ENCODE peak calls at places on chromosomes 6 and 20, in eight cellular contexts. One of them, this sample, is unnamed.
A peak's percentile ranks its signal among the peaks of the same experiment; 100 is the strongest.

GRCh38 chr20:33662172-33662571 is at the start of gene C20orf144:
- DNase-seq in breast epithelium: no peak
- DNase-seq in mucosa of descending colon: no peak
- DNase-seq in SJSA1: no peak
- DNase-seq in cardiac muscle cell: no peak
- DNase-seq in Caco-2: peak; percentile 38
- DNase-seq in tibial nerve: no peak
- DNase-seq in fibroblast of lung: no peak
- DNase-seq in this sample: no peak

GRCh38 chr6:169638915-169639314 is 62.9 kb downstream of the WDR27 start:
- DNase-seq in breast epithelium: no peak
- DNase-seq in mucosa of descending colon: no peak
- DNase-seq in SJSA1: no peak
- DNase-seq in cardiac muscle cell: no peak
- DNase-seq in Caco-2: no peak
- DNase-seq in tibial nerve: no peak
- DNase-seq in fibroblast of lung: no peak
- DNase-seq in this sample: no peak

GRCh38 chr6:37141291-37142046 is 28.5 kb upstream of the PIM1 start:
- DNase-seq in breast epithelium: no peak
- DNase-seq in mucosa of descending colon: no peak
- DNase-seq in SJSA1: no peak
- DNase-seq in cardiac muscle cell: peak; percentile 79
- DNase-seq in Caco-2: no peak
- DNase-seq in tibial nerve: no peak
- DNase-seq in fibroblast of lung: peak; percentile 83
- DNase-seq in this sample: peak; percentile 79

GRCh38 chr20:32585011-32585518 is at the start of gene NOL4L:
- DNase-seq in breast epithelium: no peak
- DNase-seq in mucosa of descending colon: peak; percentile 48
- DNase-seq in SJSA1: no peak
- DNase-seq in cardiac muscle cell: peak; percentile 50
- DNase-seq in Caco-2: no peak
- DNase-seq in tibial nerve: no peak
- DNase-seq in fibroblast of lung: no peak
- DNase-seq in this sample: peak; percentile 56

GRCh38 chr20:37071481-37071911 is 24.3 kb downstream of the RBL1 start:
- DNase-seq in breast epithelium: no peak
- DNase-seq in mucosa of descending colon: no peak
- DNase-seq in SJSA1: no peak
- DNase-seq in cardiac muscle cell: peak; percentile 23
- DNase-seq in Caco-2: no peak
- DNase-seq in tibial nerve: no peak
- DNase-seq in fibroblast of lung: peak; percentile 22
- DNase-seq in this sample: no peak

GRCh38 chr6:164569503-164569902 is 739.9 kb downstream of the C6orf118 start:
- DNase-seq in breast epithelium: no peak
- DNase-seq in mucosa of descending colon: no peak
- DNase-seq in SJSA1: no peak
- DNase-seq in cardiac muscle cell: no peak
- DNase-seq in Caco-2: no peak
- DNase-seq in tibial nerve: no peak
- DNase-seq in fibroblast of lung: no peak
- DNase-seq in this sample: peak; percentile 37

GRCh38 chr6:131948692-131949614 is 2.2 kb downstream of the CCN2 start:
- DNase-seq in breast epithelium: no peak
- DNase-seq in mucosa of descending colon: no peak
- DNase-seq in SJSA1: peak; percentile 64
- DNase-seq in cardiac muscle cell: peak; percentile 80
- DNase-seq in Caco-2: no peak
- DNase-seq in tibial nerve: no peak
- DNase-seq in fibroblast of lung: peak; percentile 78
- DNase-seq in this sample: no peak

GRCh38 chr20:47540443-47541354 is 39.0 kb downstream of the NCOA3 start:
- DNase-seq in breast epithelium: no peak
- DNase-seq in mucosa of descending colon: no peak
- DNase-seq in SJSA1: no peak
- DNase-seq in cardiac muscle cell: peak; percentile 14
- DNase-seq in Caco-2: no peak
- DNase-seq in tibial nerve: no peak
- DNase-seq in fibroblast of lung: peak; percentile 20
- DNase-seq in this sample: no peak

GRCh38 chr6:109718991-109719390 is 27.9 kb downstream of the FIG4 start:
- DNase-seq in breast epithelium: no peak
- DNase-seq in mucosa of descending colon: no peak
- DNase-seq in SJSA1: no peak
- DNase-seq in cardiac muscle cell: peak; percentile 17
- DNase-seq in Caco-2: no peak
- DNase-seq in tibial nerve: no peak
- DNase-seq in fibroblast of lung: peak; percentile 17
- DNase-seq in this sample: no peak

GRCh38 chr6:142378138-142378875 is 76.5 kb downstream of the ADGRG6 start:
- DNase-seq in breast epithelium: no peak
- DNase-seq in mucosa of descending colon: no peak
- DNase-seq in SJSA1: no peak
- DNase-seq in cardiac muscle cell: peak; percentile 96
- DNase-seq in Caco-2: no peak
- DNase-seq in tibial nerve: no peak
- DNase-seq in fibroblast of lung: peak; percentile 92
- DNase-seq in this sample: peak; percentile 66

GRCh38 chr6:161631676-161632194 is 357.9 kb upstream of the AGPAT4 start:
- DNase-seq in breast epithelium: no peak
- DNase-seq in mucosa of descending colon: no peak
- DNase-seq in SJSA1: no peak
- DNase-seq in cardiac muscle cell: peak; percentile 51
- DNase-seq in Caco-2: no peak
- DNase-seq in tibial nerve: no peak
- DNase-seq in fibroblast of lung: peak; percentile 89
- DNase-seq in this sample: no peak

GRCh38 chr6:26087284-26088115 is at the start of gene HFE:
- DNase-seq in breast epithelium: no peak
- DNase-seq in mucosa of descending colon: peak; percentile 67
- DNase-seq in SJSA1: peak; percentile 52
- DNase-seq in cardiac muscle cell: peak; percentile 68
- DNase-seq in Caco-2: peak; percentile 45
- DNase-seq in tibial nerve: no peak
- DNase-seq in fibroblast of lung: peak; percentile 67
- DNase-seq in this sample: no peak

GRCh38 chr6:141675957-141676356 is 456.8 kb upstream of the GJE1 start:
- DNase-seq in breast epithelium: no peak
- DNase-seq in mucosa of descending colon: no peak
- DNase-seq in SJSA1: no peak
- DNase-seq in cardiac muscle cell: peak; percentile 38
- DNase-seq in Caco-2: no peak
- DNase-seq in tibial nerve: no peak
- DNase-seq in fibroblast of lung: peak; percentile 46
- DNase-seq in this sample: no peak

GRCh38 chr6:33690766-33691165 is 20.7 kb downstream of the UQCC2 start:
- DNase-seq in breast epithelium: no peak
- DNase-seq in mucosa of descending colon: no peak
- DNase-seq in SJSA1: peak; percentile 69
- DNase-seq in cardiac muscle cell: no peak
- DNase-seq in Caco-2: no peak
- DNase-seq in tibial nerve: no peak
- DNase-seq in fibroblast of lung: no peak
- DNase-seq in this sample: no peak

GRCh38 chr6:53803081-53803860 is 8.5 kb downstream of the LRRC1 start:
- DNase-seq in breast epithelium: no peak
- DNase-seq in mucosa of descending colon: no peak
- DNase-seq in SJSA1: no peak
- DNase-seq in cardiac muscle cell: no peak
- DNase-seq in Caco-2: no peak
- DNase-seq in tibial nerve: no peak
- DNase-seq in fibroblast of lung: peak; percentile 67
- DNase-seq in this sample: no peak

GRCh38 chr6:152086223-152086873 is 278.9 kb downstream of the ESR1 start:
- DNase-seq in breast epithelium: no peak
- DNase-seq in mucosa of descending colon: no peak
- DNase-seq in SJSA1: no peak
- DNase-seq in cardiac muscle cell: no peak
- DNase-seq in Caco-2: no peak
- DNase-seq in tibial nerve: no peak
- DNase-seq in fibroblast of lung: no peak
- DNase-seq in this sample: no peak

GRCh38 chr6:403659-404655 is 12.4 kb downstream of the IRF4 start:
- DNase-seq in breast epithelium: no peak
- DNase-seq in mucosa of descending colon: peak; percentile 55
- DNase-seq in SJSA1: no peak
- DNase-seq in cardiac muscle cell: no peak
- DNase-seq in Caco-2: no peak
- DNase-seq in tibial nerve: no peak
- DNase-seq in fibroblast of lung: no peak
- DNase-seq in this sample: no peak

GRCh38 chr6:5300206-5300764 is 39.0 kb downstream of the FARS2 start:
- DNase-seq in breast epithelium: no peak
- DNase-seq in mucosa of descending colon: no peak
- DNase-seq in SJSA1: no peak
- DNase-seq in cardiac muscle cell: no peak
- DNase-seq in Caco-2: no peak
- DNase-seq in tibial nerve: no peak
- DNase-seq in fibroblast of lung: no peak
- DNase-seq in this sample: no peak

GRCh38 chr6:5303711-5304110 is 42.4 kb downstream of the FARS2 start:
- DNase-seq in breast epithelium: no peak
- DNase-seq in mucosa of descending colon: no peak
- DNase-seq in SJSA1: no peak
- DNase-seq in cardiac muscle cell: no peak
- DNase-seq in Caco-2: no peak
- DNase-seq in tibial nerve: no peak
- DNase-seq in fibroblast of lung: no peak
- DNase-seq in this sample: no peak

GRCh38 chr6:5305968-5306626 is 44.8 kb downstream of the FARS2 start:
- DNase-seq in breast epithelium: no peak
- DNase-seq in mucosa of descending colon: no peak
- DNase-seq in SJSA1: no peak
- DNase-seq in cardiac muscle cell: no peak
- DNase-seq in Caco-2: peak; percentile 56
- DNase-seq in tibial nerve: no peak
- DNase-seq in fibroblast of lung: no peak
- DNase-seq in this sample: peak; percentile 60

GRCh38 chr6:5302220-5302946 is 41.1 kb downstream of the FARS2 start:
- DNase-seq in breast epithelium: no peak
- DNase-seq in mucosa of descending colon: no peak
- DNase-seq in SJSA1: no peak
- DNase-seq in cardiac muscle cell: no peak
- DNase-seq in Caco-2: no peak
- DNase-seq in tibial nerve: no peak
- DNase-seq in fibroblast of lung: no peak
- DNase-seq in this sample: no peak

GRCh38 chr6:5302995-5303622 is 41.8 kb downstream of the FARS2 start:
- DNase-seq in breast epithelium: peak; percentile 71
- DNase-seq in mucosa of descending colon: peak; percentile 67
- DNase-seq in SJSA1: no peak
- DNase-seq in cardiac muscle cell: peak; percentile 27
- DNase-seq in Caco-2: peak; percentile 46
- DNase-seq in tibial nerve: no peak
- DNase-seq in fibroblast of lung: no peak
- DNase-seq in this sample: peak; percentile 18
- H3K4me3 ChIP-seq in breast epithelium: no peak overlapping the region
- H3K4me3 ChIP-seq in mucosa of descending colon: no peak overlapping the region
- H3K4me3 ChIP-seq in SJSA1: no peak overlapping the region
- H3K4me3 ChIP-seq in cardiac muscle cell: no peak overlapping the region
- H3K4me3 ChIP-seq in Caco-2: no peak overlapping the region
- H3K4me3 ChIP-seq in tibial nerve: no peak overlapping the region
- H3K4me3 ChIP-seq in fibroblast of lung: no peak overlapping the region
- H3K4me3 ChIP-seq in this sample: no peak overlapping the region

GRCh38 chr20:25299801-25300200 is 51.9 kb downstream of the PYGB start:
- DNase-seq in breast epithelium: no peak
- DNase-seq in mucosa of descending colon: no peak
- DNase-seq in SJSA1: no peak
- DNase-seq in cardiac muscle cell: no peak
- DNase-seq in Caco-2: no peak
- DNase-seq in tibial nerve: no peak
- DNase-seq in fibroblast of lung: no peak
- DNase-seq in this sample: no peak

GRCh38 chr20:25294459-25295385 is 46.8 kb downstream of the PYGB start:
- DNase-seq in breast epithelium: no peak
- DNase-seq in mucosa of descending colon: peak; percentile 61
- DNase-seq in SJSA1: peak; percentile 81
- DNase-seq in cardiac muscle cell: peak; percentile 58
- DNase-seq in Caco-2: peak; percentile 75
- DNase-seq in tibial nerve: no peak
- DNase-seq in fibroblast of lung: peak; percentile 60
- DNase-seq in this sample: peak; percentile 86

GRCh38 chr20:25296094-25297093 is 48.5 kb downstream of the PYGB start:
- DNase-seq in breast epithelium: no peak
- DNase-seq in mucosa of descending colon: peak; percentile 62
- DNase-seq in SJSA1: no peak
- DNase-seq in cardiac muscle cell: peak; percentile 13
- DNase-seq in Caco-2: peak; percentile 56
- DNase-seq in tibial nerve: no peak
- DNase-seq in fibroblast of lung: peak; percentile 49
- DNase-seq in this sample: peak; percentile 24

GRCh38 chr20:25295386-25296093 is 47.7 kb downstream of the PYGB start:
- DNase-seq in breast epithelium: no peak
- DNase-seq in mucosa of descending colon: no peak
- DNase-seq in SJSA1: no peak
- DNase-seq in cardiac muscle cell: no peak
- DNase-seq in Caco-2: no peak
- DNase-seq in tibial nerve: no peak
- DNase-seq in fibroblast of lung: no peak
- DNase-seq in this sample: no peak

GRCh38 chr20:25297141-25297905 is 49.4 kb downstream of the PYGB start:
- DNase-seq in breast epithelium: no peak
- DNase-seq in mucosa of descending colon: no peak
- DNase-seq in SJSA1: no peak
- DNase-seq in cardiac muscle cell: no peak
- DNase-seq in Caco-2: no peak
- DNase-seq in tibial nerve: no peak
- DNase-seq in fibroblast of lung: no peak
- DNase-seq in this sample: no peak
- H3K4me1 ChIP-seq in breast epithelium: no peaks in the 10 kb centered on the region
- H3K4me1 ChIP-seq in mucosa of descending colon: peaks cover 13% of the 10 kb centered on the region
- H3K4me1 ChIP-seq in SJSA1: peaks cover 23% of the 10 kb centered on the region
- H3K4me1 ChIP-seq in cardiac muscle cell: peaks cover 12% of the 10 kb centered on the region
- H3K4me1 ChIP-seq in Caco-2: no peaks in the 10 kb centered on the region
- H3K4me1 ChIP-seq in tibial nerve: peaks cover 26% of the 10 kb centered on the region
- H3K4me1 ChIP-seq in fibroblast of lung: peaks cover 18% of the 10 kb centered on the region
- H3K4me1 ChIP-seq in this sample: no peaks in the 10 kb centered on the region

GRCh38 chr20:31330893-31331292 is 22.5 kb upstream of the DEFB116 start:
- DNase-seq in breast epithelium: no peak
- DNase-seq in mucosa of descending colon: no peak
- DNase-seq in SJSA1: no peak
- DNase-seq in cardiac muscle cell: no peak
- DNase-seq in Caco-2: no peak
- DNase-seq in tibial nerve: no peak
- DNase-seq in fibroblast of lung: no peak
- DNase-seq in this sample: no peak
- H3K9me3 ChIP-seq in breast epithelium: peaks cover 8% of the 10 kb centered on the region
- H3K9me3 ChIP-seq in mucosa of descending colon: peaks cover 26% of the 10 kb centered on the region
- H3K9me3 ChIP-seq in SJSA1: no peaks in the 10 kb centered on the region
- H3K9me3 ChIP-seq in cardiac muscle cell: no peaks in the 10 kb centered on the region
- H3K9me3 ChIP-seq in Caco-2: peaks cover 10% of the 10 kb centered on the region
- H3K9me3 ChIP-seq in tibial nerve: peaks cover 37% of the 10 kb centered on the region
- H3K9me3 ChIP-seq in fibroblast of lung: no peaks in the 10 kb centered on the region
- H3K9me3 ChIP-seq in this sample: no peaks in the 10 kb centered on the region

GRCh38 chr6:45206793-45207492 is 121.2 kb upstream of the RUNX2 start:
- DNase-seq in breast epithelium: no peak
- DNase-seq in mucosa of descending colon: no peak
- DNase-seq in SJSA1: no peak
- DNase-seq in cardiac muscle cell: no peak
- DNase-seq in Caco-2: no peak
- DNase-seq in tibial nerve: no peak
- DNase-seq in fibroblast of lung: no peak
- DNase-seq in this sample: no peak
- H3K4me3 ChIP-seq in breast epithelium: no peak overlapping the region
- H3K4me3 ChIP-seq in mucosa of descending colon: no peak overlapping the region
- H3K4me3 ChIP-seq in SJSA1: no peak overlapping the region
- H3K4me3 ChIP-seq in cardiac muscle cell: no peak overlapping the region
- H3K4me3 ChIP-seq in Caco-2: no peak overlapping the region
- H3K4me3 ChIP-seq in tibial nerve: no peak overlapping the region
- H3K4me3 ChIP-seq in fibroblast of lung: no peak overlapping the region
- H3K4me3 ChIP-seq in this sample: no peak overlapping the region